ENCODE peak calls at places on chromosomes 4 and X, in four cellular contexts. L, W, X and K are unnamed samples.

GRCh38 chr4:113750734-113751133 is 10.8 kb downstream of the CAMK2D start:
- DNase-seq in L (no peak), W (no peak), X (no peak), K (no peak)

GRCh38 chrX:9988762-9989161 is 21.6 kb downstream of the CLDN34 start:
- DNase-seq in L (no peak), W (no peak), X (no peak), K (peak; percentile 18)

GRCh38 chr4:174252412-174252811 is 31.1 kb downstream of the FBXO8 start:
- DNase-seq in L (no peak), W (no peak), X (no peak), K (no peak)

GRCh38 chr4:121913667-121914066 is 38.2 kb downstream of the TRPC3 start:
- DNase-seq in L (no peak), W (no peak), X (no peak), K (peak; percentile 5)

GRCh38 chr4:2757426-2757825 is 1.3 kb upstream of the TNIP2 start:
- DNase-seq in L (no peak), W (no peak), X (no peak), K (no peak)

GRCh38 chrX:20711366-20711765 is 444.7 kb upstream of the RPS6KA3 start:
- DNase-seq in L (no peak), W (no peak), X (no peak), K (no peak)

GRCh38 chr4:4323705-4324534 is 33.9 kb downstream of the ZBTB49 start:
- DNase-seq in L (peak; percentile 19), W (peak; percentile 45), X (no peak), K (peak; percentile 12)

GRCh38 chrX:134569306-134569705 is 89.0 kb downstream of the PLAC1 start:
- DNase-seq in L (no peak), W (no peak), X (no peak), K (no peak)

GRCh38 chrX:74656079-74656745 is 41.8 kb upstream of the RLIM start:
- DNase-seq in L (no peak), W (peak; percentile 50), X (no peak), K (peak; percentile 39)

GRCh38 chr4:15240764-15241163 is 187.1 kb upstream of the C1QTNF7 start:
- DNase-seq in L (no peak), W (no peak), X (no peak), K (peak; percentile 41)

GRCh38 chr4:15238720-15239119 is 189.1 kb upstream of the C1QTNF7 start:
- DNase-seq in L (no peak), W (peak; percentile 70), X (no peak), K (peak; percentile 70)

GRCh38 chr4:15244354-15244753 is 183.5 kb upstream of the C1QTNF7 start:
- DNase-seq in L (no peak), W (peak; percentile 47), X (no peak), K (peak; percentile 49)

GRCh38 chr4:15241946-15242345 is 185.9 kb upstream of the C1QTNF7 start:
- DNase-seq in L (no peak), W (no peak), X (no peak), K (no peak)

DNA sequence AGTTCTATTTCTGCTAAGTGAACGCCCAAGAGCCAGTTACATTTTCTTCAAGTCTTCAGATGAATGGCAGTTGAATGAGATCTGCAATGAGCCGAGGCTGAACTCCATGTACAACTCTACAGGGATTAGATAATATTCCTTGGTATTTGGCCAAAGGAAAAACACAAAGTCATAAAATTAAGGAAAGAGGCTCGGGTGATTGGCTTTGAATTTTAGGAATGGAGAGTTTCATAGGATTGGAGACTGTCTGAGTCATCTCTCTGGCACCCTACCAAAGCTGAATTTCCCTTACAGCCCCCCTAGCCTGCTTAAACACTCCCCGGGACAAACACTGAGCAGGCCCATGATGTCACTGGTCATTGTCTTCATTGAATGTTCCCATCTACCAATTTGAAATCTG is 188.0 kb upstream of the C1QTNF7 start:
- DNase-seq in L (no peak), W (no peak), X (no peak), K (peak; percentile 31)
- H3K27ac ChIP-seq in L (no peak overlapping the region), W (no peak overlapping the region), X (no peak overlapping the region), K (no peak overlapping the region)

GRCh38 chr4:105146286-105147219 is at the start of gene TET2:
- DNase-seq in L (peak; percentile 92), W (peak; percentile 78), X (peak; percentile 25), K (peak; percentile 86)
- H3K4me3 ChIP-seq in L (peak within 1 kb of the TSS; percentile 77), W (peak within 1 kb of the TSS; percentile 87), X (peak within 1 kb of the TSS; percentile 93), K (peak within 1 kb of the TSS; percentile 97)

GRCh38 chrX:13077168-13077567 is 32.7 kb upstream of the FAM9C start:
- DNase-seq in L (no peak), W (no peak), X (no peak), K (no peak)

GRCh38 chrX:13069771-13070410 is 25.5 kb upstream of the FAM9C start:
- DNase-seq in L (no peak), W (no peak), X (no peak), K (peak; percentile 56)

GRCh38 chrX:13076176-13076956 is 31.9 kb upstream of the FAM9C start:
- DNase-seq in L (no peak), W (no peak), X (no peak), K (peak; percentile 51)

GRCh38 chrX:13078739-13079444 is 34.5 kb upstream of the FAM9C start:
- DNase-seq in L (peak; percentile 56), W (no peak), X (no peak), K (peak; percentile 83)

GRCh38 chrX:13074297-13075262 is 30.2 kb upstream of the FAM9C start:
- DNase-seq in L (no peak), W (no peak), X (no peak), K (no peak)
- H3K27ac ChIP-seq in L (no peak overlapping the region), W (no peak overlapping the region), X (peak overlapping the region; percentile 61), K (no peak overlapping the region)

GRCh38 chr4:48570646-48571220 is 80.7 kb downstream of the ZAR1 start:
- DNase-seq in L (no peak), W (no peak), X (peak; percentile 20), K (peak; percentile 44)
- H3K4me3 ChIP-seq in L (no peak overlapping the region), W (no peak overlapping the region), X (no peak overlapping the region), K (no peak overlapping the region)